ENCODE peak calls at places on chromosomes 11 and 22, in six cellular contexts. K is GM23248, C is mammary epithelial cell, X is kidney, P is ovary, J is fibroblast of lung. H is an unnamed sample. For H3K36me3, the result is how much of the 10 kb centered on the place peaks cover.

GRCh38 chr11:36349345-36350136 is 53.5 kb downstream of the PRR5L start:
- DNase-seq in K (peak), C (no peak), P (no peak), J (no peak), X (no peak), H (no peak)

GRCh38 chr11:44600739-44601416 is 35.4 kb downstream of the CD82 start:
- DNase-seq in C (no peak), K (no peak), P (no peak), X (no peak), J (peak), H (peak)

GRCh38 chr11:104134760-104135159 is 29.2 kb downstream of the PDGFD start:
- DNase-seq in C (peak), K (peak), J (no peak), P (no peak), X (no peak), H (no peak)

GRCh38 chr11:74948546-74948897 is 369 bp downstream of the XRRA1 start:
- DNase-seq in C (no peak), J (no peak), K (peak), P (no peak), X (no peak), H (no peak)

GRCh38 chr22:30290679-30291333 is 1.5 kb upstream of the CASTOR1 start:
- DNase-seq in J (peak), P (peak), X (peak), K (peak), C (peak), H (peak)

GRCh38 chr11:57597971-57598830 is 716 bp downstream of the SERPING1 start:
- DNase-seq in C (no peak), K (peak), X (peak), J (peak), P (peak), H (peak)

GRCh38 chr22:30469165-30469564 is 2.7 kb downstream of the SEC14L3 start:
- DNase-seq in C (no peak), J (no peak), P (no peak), X (no peak), K (no peak), H (no peak)

GRCh38 chr11:89293966-89294679 is 116.4 kb downstream of the TYR start:
- DNase-seq in K (peak), P (peak), J (peak), X (peak), C (no peak), H (peak)

GRCh38 chr11:86726118-86726748 is 53.8 kb upstream of the ME3 start:
- DNase-seq in X (no peak), J (no peak), C (peak), K (peak), P (no peak), H (no peak)

GRCh38 chr11:3006505-3007260 is 14.6 kb upstream of the NAP1L4 start:
- DNase-seq in P (no peak), C (no peak), X (no peak), K (no peak), J (no peak), H (no peak)

GRCh38 chr11:3002346-3002745 is 10.2 kb upstream of the NAP1L4 start:
- DNase-seq in K (no peak), J (no peak), C (no peak), P (peak), X (no peak), H (no peak)

GRCh38 chr11:3003396-3004231 is 11.5 kb upstream of the NAP1L4 start:
- DNase-seq in X (no peak), P (peak), K (peak), C (peak), J (no peak), H (no peak)

GRCh38 chr11:3002871-3003270 is 10.7 kb upstream of the NAP1L4 start:
- DNase-seq in C (no peak), X (no peak), K (no peak), P (peak), J (no peak), H (peak)

DNA sequence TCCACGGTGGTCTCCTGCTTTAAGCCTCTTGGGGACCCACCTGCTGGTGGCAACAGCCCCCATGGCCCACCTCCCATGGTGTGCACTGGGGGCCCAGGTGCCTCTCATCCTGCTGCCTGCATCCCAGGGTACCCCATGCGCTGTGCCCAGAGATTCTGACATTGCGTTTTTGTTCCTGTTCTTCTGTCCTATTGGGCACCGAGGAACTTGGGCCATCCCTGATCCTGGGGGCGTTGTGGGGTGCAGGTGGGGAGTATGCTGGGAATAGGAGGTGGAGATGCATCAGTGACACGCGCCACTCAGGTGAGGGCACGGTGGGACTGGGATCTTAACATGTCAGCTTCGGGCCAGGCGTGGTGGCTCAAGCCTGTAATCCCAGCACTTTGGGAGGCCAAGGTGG is 12.4 kb upstream of the NAP1L4 start:
- DNase-seq in X (no peak), J (no peak), K (no peak), P (no peak), C (no peak), H (no peak)
- H3K36me3 ChIP-seq in X (under half), J (half or more), K (under half), P (under half), C (under half), H (under half)

GRCh38 chr11:32433249-32434115 is 1.9 kb downstream of the WT1 start:
- DNase-seq in J (no peak), X (no peak), C (no peak), K (no peak), P (peak), H (no peak)
- H3K4me3 ChIP-seq in J (no peak), X (peak), C (peak), K (peak), P (peak), H (peak)

GRCh38 chr22:49772692-49773091 is 55.0 kb downstream of the BRD1 start:
- DNase-seq in C (no peak), J (no peak), K (no peak), P (no peak), X (peak), H (no peak)
- H3K36me3 ChIP-seq in C (under half), J (under half), K (under half), P (under half), X (under half), H (under half)

GRCh38 chr11:67238894-67239794 is 27.1 kb upstream of the GRK2 start:
- DNase-seq in X (no peak), K (peak), C (peak), J (peak), P (no peak), H (no peak)
- H3K4me3 ChIP-seq in X (peak), K (peak), C (peak), J (no peak), P (no peak), H (no peak)

H was measured in aorta.